ENCODE peak calls at places on chromosomes 5 and 9, in five cellular contexts. G is Ammon's horn, M is Right ventricle myocardium inferior, K is PC-9, H is frontal cortex. I is an unnamed sample.

GRCh38 chr9:135302329-135303279 is 177.0 kb upstream of the PPP1R26 start:
- DNase-seq in G (no peak), K (no peak), H (no peak), M (no peak), I (no peak)

GRCh38 chr5:386432-387341 is 56.3 kb upstream of the EXOC3 start:
- DNase-seq in H (no peak), G (no peak), M (peak), K (peak), I (no peak)

GRCh38 chr5:78633710-78634109 is 14.9 kb downstream of the LHFPL2 start:
- DNase-seq in G (no peak), M (no peak), H (no peak), K (no peak), I (no peak)

GRCh38 chr5:105836263-105836662 is 1834.5 kb downstream of the EFNA5 start:
- DNase-seq in K (no peak), M (no peak), H (no peak), G (peak), I (no peak)

GRCh38 chr5:35117960-35118359 is 70.2 kb upstream of the AGXT2 start:
- DNase-seq in M (no peak), K (no peak), H (no peak), G (no peak), I (no peak)

GRCh38 chr9:126532489-126532888 is 81.2 kb upstream of the LMX1B start:
- DNase-seq in K (no peak), G (no peak), H (no peak), M (peak), I (no peak)

GRCh38 chr9:14895806-14896205 is 14.4 kb downstream of the FREM1 start:
- DNase-seq in H (no peak), G (no peak), M (no peak), K (peak), I (no peak)

GRCh38 chr5:34002629-34003328 is 5.1 kb downstream of the AMACR start:
- DNase-seq in G (no peak), M (no peak), K (no peak), H (no peak), I (no peak)

GRCh38 chr5:167916706-167917105 is 374.7 kb upstream of the WWC1 start:
- DNase-seq in G (peak), H (no peak), M (no peak), K (no peak), I (no peak)

GRCh38 chr5:135052511-135053145 is 18.6 kb upstream of the PITX1 start:
- DNase-seq in K (no peak), M (peak), G (no peak), H (no peak), I (no peak)

GRCh38 chr9:125169889-125170288 is 19.7 kb downstream of the PPP6C start:
- DNase-seq in H (no peak), M (no peak), G (no peak), K (no peak), I (no peak)

GRCh38 chr5:57349214-57349613 is 133.4 kb downstream of the ACTBL2 start:
- DNase-seq in K (no peak), G (no peak), M (no peak), H (no peak), I (no peak)

GRCh38 chr9:122125891-122126331 is 32.8 kb upstream of the TTLL11 start:
- DNase-seq in K (peak), G (no peak), M (peak), H (peak), I (peak)

GRCh38 chr9:114371986-114372917 is 15.5 kb downstream of the AKNA start:
- DNase-seq in G (no peak), H (no peak), K (no peak), M (no peak), I (no peak)

GRCh38 chr9:16337322-16338029 is 533.0 kb downstream of the BNC2 start:
- DNase-seq in G (no peak), K (peak), M (no peak), H (no peak), I (no peak)

GRCh38 chr9:105510024-105510423 is 47.9 kb upstream of the FKTN start:
- DNase-seq in M (no peak), G (no peak), H (no peak), K (no peak), I (no peak)

GRCh38 chr9:78348848-78349247 is 51.9 kb downstream of the PSAT1 start:
- DNase-seq in G (no peak), H (no peak), K (no peak), M (no peak), I (no peak)

GRCh38 chr9:126702501-126703329 is 89.0 kb downstream of the LMX1B start:
- DNase-seq in G (no peak), H (no peak), M (no peak), K (no peak), I (no peak)

GRCh38 chr5:32193591-32193990 is 19.5 kb upstream of the GOLPH3 start:
- DNase-seq in K (peak), M (peak), H (no peak), G (peak), I (peak)

GRCh38 chr5:175444060-175444904 is at the start of gene DRD1:
- DNase-seq in H (peak), K (peak), M (no peak), G (peak), I (peak)

GRCh38 chr5:89613222-89613956 is 730.4 kb upstream of the MEF2C start:
- DNase-seq in H (no peak), K (peak), G (no peak), M (no peak), I (no peak)

GRCh38 chr9:110763568-110763967 is 95.0 kb downstream of the MUSK start:
- DNase-seq in H (no peak), M (no peak), G (no peak), K (no peak), I (no peak)

GRCh38 chr9:127873886-127874285 is 3.6 kb downstream of the AK1 start:
- DNase-seq in M (peak), K (no peak), G (peak), H (peak), I (peak)

GRCh38 chr5:79229357-79230174 is 6.4 kb upstream of the JMY start:
- DNase-seq in M (no peak), K (no peak), H (no peak), G (peak), I (no peak)

GRCh38 chr9:27181381-27181780 is 72.4 kb downstream of the TEK start:
- DNase-seq in H (no peak), M (no peak), K (no peak), G (no peak), I (no peak)

GRCh38 chr5:132258102-132259060 is 885 bp downstream of the PDLIM4 start:
- DNase-seq in H (no peak), G (no peak), M (no peak), K (no peak), I (no peak)

GRCh38 chr5:173953528-173954090 is 35.4 kb upstream of the C5orf47 start:
- DNase-seq in H (no peak), K (no peak), M (no peak), G (no peak), I (no peak)

GRCh38 chr5:144369001-144369400 is 198.3 kb downstream of the KCTD16 start:
- DNase-seq in G (peak), H (no peak), K (no peak), M (no peak), I (no peak)

GRCh38 chr9:130421802-130422276 is 22.9 kb upstream of the ASS1 start:
- DNase-seq in G (peak), K (no peak), M (peak), H (no peak), I (no peak)

GRCh38 chr9:34124103-34124502 is 2.4 kb downstream of the DCAF12 start:
- DNase-seq in K (no peak), M (no peak), G (no peak), H (no peak), I (no peak)

GRCh38 chr5:96432245-96433065 is 593 bp downstream of the PCSK1 start:
- DNase-seq in G (peak), M (peak), K (no peak), H (no peak), I (no peak)

GRCh38 chr9:129253820-129254381 is 75.8 kb upstream of the IER5L start:
- DNase-seq in M (peak), K (no peak), H (no peak), G (peak), I (peak)

GRCh38 chr9:23754551-23754950 is 71.5 kb downstream of the ELAVL2 start:
- DNase-seq in H (no peak), G (no peak), K (no peak), M (no peak), I (no peak)

GRCh38 chr5:159096555-159097460 is 2.9 kb downstream of the EBF1 start:
- DNase-seq in H (no peak), K (no peak), M (no peak), G (no peak), I (no peak)

GRCh38 chr5:39198080-39198479 is 21.3 kb downstream of the FYB1 start:
- DNase-seq in K (no peak), M (no peak), G (no peak), H (no peak), I (no peak)

GRCh38 chr9:112486221-112487007 is at the start of gene KIAA1958:
- DNase-seq in K (peak), G (peak), M (peak), H (peak), I (peak)

GRCh38 chr5:178180141-178180863 is 6.9 kb downstream of the GMCL2 start:
- DNase-seq in G (no peak), K (no peak), H (no peak), M (no peak), I (no peak)

GRCh38 chr9:97980918-97981827 is 2.0 kb upstream of the ANP32B start:
- DNase-seq in H (peak), K (no peak), M (peak), G (peak), I (no peak)

GRCh38 chr5:83927140-83927733 is 206.6 kb upstream of the HAPLN1 start:
- DNase-seq in K (peak), H (peak), M (no peak), G (peak), I (peak)

I was measured in dorsolateral prefrontal cortex.